ENCODE peak calls at places on chromosomes 4 and X, in seven cellular contexts. T, X, G, K, C, Q and R are unnamed samples.

GRCh38 chr4:132564920-132565319 is 584.2 kb upstream of the PCDH10 start:
- DNase-seq in C (no peak), T (no peak), X (no peak), K (no peak), G (no peak), Q (no peak), R (no peak)

GRCh38 chr4:15521442-15522039 is 51.9 kb downstream of the CC2D2A start:
- DNase-seq in X (no peak), Q (no peak), G (no peak), K (no peak), C (no peak), T (no peak), R (no peak)

GRCh38 chrX:93791304-93791703 is 117.3 kb downstream of the FAM133A start:
- DNase-seq in X (no peak), C (no peak), K (no peak), Q (no peak), T (no peak), G (no peak), R (no peak)

GRCh38 chr4:1331591-1332353 is 15.2 kb upstream of the UVSSA start:
- DNase-seq in C (peak), X (no peak), Q (no peak), T (no peak), G (no peak), K (no peak), R (no peak)

GRCh38 chr4:40121515-40121914 is 64.9 kb downstream of the N4BP2 start:
- DNase-seq in C (no peak), T (peak), G (peak), X (no peak), Q (no peak), K (no peak), R (no peak)

GRCh38 chr4:15434086-15434485 is 6.3 kb downstream of the C1QTNF7 start:
- DNase-seq in T (no peak), K (no peak), C (no peak), Q (no peak), G (no peak), X (no peak), R (no peak)

GRCh38 chrX:38882894-38883620 is 81.8 kb downstream of the MID1IP1 start:
- DNase-seq in K (no peak), C (no peak), T (peak), Q (no peak), X (no peak), G (peak), R (no peak)

GRCh38 chrX:63918611-63919010 is 133.6 kb upstream of the ARHGEF9 start:
- DNase-seq in Q (no peak), G (no peak), K (no peak), X (peak), C (no peak), T (no peak), R (no peak)

GRCh38 chrX:109270580-109271484 is 211.1 kb downstream of the GUCY2F start:
- DNase-seq in X (no peak), G (peak), T (peak), Q (no peak), K (no peak), C (no peak), R (no peak)

GRCh38 chr4:59388359-59388758 is 1811.8 kb upstream of the ADGRL3 start:
- DNase-seq in T (no peak), X (no peak), K (no peak), Q (no peak), G (no peak), C (no peak), R (no peak)

GRCh38 chrX:53882331-53882730 is 161.9 kb downstream of the PHF8 start:
- DNase-seq in Q (no peak), K (no peak), C (no peak), X (peak), T (peak), G (peak), R (no peak)

GRCh38 chr4:111066447-111066846 is 443.6 kb upstream of the PITX2 start:
- DNase-seq in T (peak), C (no peak), Q (no peak), G (no peak), X (no peak), K (no peak), R (no peak)

GRCh38 chrX:33272986-33273385 is 61.6 kb upstream of the DMD start:
- DNase-seq in Q (no peak), X (no peak), C (no peak), K (no peak), G (no peak), T (no peak), R (no peak)

GRCh38 chr4:135418353-135418752 is 1216.8 kb upstream of the PABPC4L start:
- DNase-seq in K (no peak), G (peak), X (no peak), Q (no peak), C (no peak), T (peak), R (no peak)

GRCh38 chr4:159003420-159004253 is 99.2 kb upstream of the RAPGEF2 start:
- DNase-seq in C (no peak), T (peak), Q (no peak), G (no peak), K (no peak), X (no peak), R (no peak)

GRCh38 chrX:97399400-97399799 is 515.7 kb downstream of the RPA4 start:
- DNase-seq in C (no peak), T (peak), X (no peak), K (no peak), G (peak), Q (no peak), R (no peak)

GRCh38 chr4:120331486-120332281 is 265.0 kb upstream of the MAD2L1 start:
- DNase-seq in G (no peak), X (no peak), T (peak), Q (no peak), K (no peak), C (no peak), R (no peak)

GRCh38 chrX:39063037-39063436 is 261.8 kb downstream of the MID1IP1 start:
- DNase-seq in Q (peak), G (no peak), C (no peak), K (no peak), X (no peak), T (no peak), R (no peak)

GRCh38 chr4:46389301-46389761 is 597 bp downstream of the GABRA2 start:
- DNase-seq in G (peak), K (peak), X (peak), T (no peak), C (no peak), Q (no peak), R (no peak)

GRCh38 chrX:47595701-47596655 is 13.7 kb downstream of the TIMP1 start:
- DNase-seq in T (peak), X (no peak), C (no peak), G (no peak), Q (peak), K (no peak), R (no peak)

GRCh38 chr4:161792991-161793390 is 370.8 kb downstream of the FSTL5 start:
- DNase-seq in G (no peak), C (no peak), X (no peak), K (no peak), T (no peak), Q (no peak), R (no peak)

GRCh38 chrX:16528620-16529019 is 121.3 kb upstream of the S100G start:
- DNase-seq in G (no peak), K (no peak), X (no peak), T (no peak), Q (no peak), C (no peak), R (no peak)

DNA sequence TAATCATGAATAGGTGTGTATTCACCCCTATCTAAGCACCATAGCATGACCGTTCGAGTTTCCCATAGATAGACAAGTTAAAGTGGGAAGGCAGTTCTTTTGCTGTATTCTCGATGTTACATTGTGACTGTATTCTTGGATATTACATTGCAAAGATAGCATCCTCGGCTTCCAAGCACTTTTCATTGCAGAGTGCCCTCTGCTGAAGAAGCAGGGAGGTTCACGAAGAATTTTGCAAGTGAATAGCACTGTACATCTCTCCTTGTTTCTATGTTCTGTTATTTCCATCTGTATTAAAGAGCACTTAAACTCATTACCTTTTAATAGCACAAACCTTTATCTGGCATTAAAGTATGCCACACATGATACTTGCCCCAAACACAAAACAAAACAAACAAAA is 426.7 kb upstream of the ARX start:
- DNase-seq in T (no peak), X (peak), K (no peak), C (no peak), G (no peak), Q (no peak), R (no peak)
- TF ChIP-seq CTCF in T (no peak), X (no peak), K (peak), C (no peak), G (no peak), Q (no peak), R (no peak)

DNA sequence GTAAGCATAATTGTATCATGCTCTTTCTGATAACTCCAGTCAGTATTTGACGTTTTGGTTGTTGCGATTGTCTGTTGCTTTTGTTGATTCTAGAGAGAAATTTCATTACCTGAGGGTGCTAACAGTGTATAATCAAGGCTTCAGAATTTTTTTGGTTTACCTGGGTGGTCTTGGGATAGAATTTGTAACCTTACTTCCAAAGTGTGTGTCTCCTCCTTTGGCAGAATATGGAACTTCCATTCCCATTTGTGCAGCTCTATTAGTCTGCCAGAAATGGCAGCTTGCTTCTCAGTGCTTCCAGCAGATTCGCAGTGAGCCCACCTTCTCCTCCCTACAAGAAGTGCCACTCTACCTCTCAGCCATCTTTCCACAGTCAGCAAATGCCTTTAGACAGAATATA is 5.3 kb downstream of the COPS4 start:
- DNase-seq in T (no peak), G (no peak), X (no peak), C (no peak), Q (no peak), K (no peak), R (no peak)
- TF ChIP-seq CTCF in T (peak), G (no peak), X (no peak), C (no peak), Q (no peak), K (no peak), R (no peak)

DNA sequence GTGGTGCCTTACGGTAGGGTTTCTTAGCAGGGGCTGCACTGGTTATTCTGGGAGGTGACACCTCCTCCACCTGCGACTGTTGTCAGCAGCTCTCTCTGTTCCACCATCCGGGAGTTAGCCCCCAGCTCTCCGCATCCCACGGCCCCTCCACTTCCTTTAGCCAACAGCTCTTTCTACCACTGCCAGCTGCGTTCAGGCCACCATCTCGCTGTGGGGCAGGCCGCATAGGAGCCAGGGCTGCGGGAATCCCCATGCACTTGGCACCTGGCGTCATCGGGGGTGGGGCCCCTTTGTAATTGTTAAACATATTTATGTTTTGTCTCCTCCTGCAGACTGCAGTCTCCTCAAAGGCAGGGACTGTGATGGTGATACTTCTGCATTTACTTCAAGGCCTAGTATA is 480.2 kb downstream of the SMARCA1 start:
- DNase-seq in X (no peak), C (no peak), G (no peak), K (no peak), Q (no peak), T (no peak), R (no peak)
- TF ChIP-seq CTCF in X (no peak), C (no peak), G (no peak), K (no peak), Q (no peak), T (no peak), R (no peak)

DNA sequence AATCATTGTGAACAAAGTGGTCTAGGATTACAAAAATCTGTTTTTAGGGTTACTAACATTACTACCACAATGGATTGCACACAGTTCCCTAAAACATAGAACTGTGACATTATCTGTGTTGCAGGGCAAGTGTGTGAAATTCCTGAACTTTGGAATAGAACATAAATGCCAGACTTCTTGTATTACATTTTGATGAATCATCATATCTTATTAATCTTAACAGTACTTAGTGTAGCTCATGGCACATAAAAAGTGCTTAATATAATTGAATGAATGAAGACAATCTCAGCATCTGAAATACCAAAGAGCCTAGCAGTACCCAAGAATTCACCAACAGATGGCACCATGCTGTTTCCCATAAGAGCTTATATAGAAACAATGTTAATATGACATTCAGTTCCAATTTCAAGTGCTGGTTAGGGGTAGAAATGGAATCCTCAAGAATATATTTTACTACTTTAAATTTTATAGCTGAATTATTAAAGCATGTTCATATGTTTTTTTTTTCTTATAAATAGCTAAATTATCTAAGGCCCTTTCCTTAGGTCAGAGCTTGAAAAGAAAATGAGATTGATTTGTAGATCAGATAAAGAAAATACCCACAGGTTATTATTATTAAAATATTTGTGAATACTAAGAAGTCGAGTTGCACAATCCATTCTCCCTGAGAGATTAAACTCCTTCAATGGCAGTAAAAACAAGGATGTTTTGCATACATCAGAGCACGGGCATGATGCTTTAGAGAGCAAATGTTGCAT is 25.8 kb upstream of the SHISA3 start:
- DNase-seq in T (peak), X (peak), K (no peak), C (no peak), Q (no peak), G (peak), R (no peak)
- TF ChIP-seq CTCF in T (peak), X (peak), K (peak), C (peak), Q (peak), G (peak), R (no peak)

GRCh38 chrX:88605222-88605583 is 141.8 kb upstream of the CPXCR1 start:
- DNase-seq in C (no peak), T (no peak), G (no peak), K (no peak), X (no peak), Q (no peak), R (no peak)

GRCh38 chrX:88604433-88605221 is 142.4 kb upstream of the CPXCR1 start:
- DNase-seq in K (peak), X (no peak), Q (no peak), C (no peak), T (no peak), G (no peak), R (no peak)

GRCh38 chrX:88603237-88603636 is 143.8 kb upstream of the CPXCR1 start:
- DNase-seq in Q (no peak), G (no peak), C (no peak), T (no peak), X (no peak), K (no peak), R (no peak)
- TF ChIP-seq CTCF in Q (no peak), G (no peak), C (no peak), T (no peak), X (no peak), K (no peak), R (no peak)

GRCh38 chr4:114132199-114132598 is 152.8 kb upstream of the ARSJ start:
- DNase-seq in G (no peak), K (no peak), X (no peak), T (no peak), Q (no peak), C (no peak), R (no peak)

GRCh38 chr4:114137984-114138383 is 158.5 kb upstream of the ARSJ start:
- DNase-seq in C (no peak), X (no peak), T (no peak), Q (no peak), G (no peak), K (no peak), R (no peak)

GRCh38 chr4:114136067-114136466 is 156.6 kb upstream of the ARSJ start:
- DNase-seq in G (no peak), C (no peak), Q (no peak), T (peak), K (no peak), X (no peak), R (no peak)

GRCh38 chr4:114132830-114133229 is 153.4 kb upstream of the ARSJ start:
- DNase-seq in C (no peak), X (no peak), T (no peak), K (no peak), Q (no peak), G (no peak), R (no peak)
- TF ChIP-seq CTCF in C (no peak), X (peak), T (peak), K (peak), Q (no peak), G (no peak), R (no peak)